ENCODE peak calls at places on chromosomes 16 and 17, in six cellular contexts. One of them, this sample, is unnamed.

GRCh38 chr17:81066072-81066471 is 31.1 kb downstream of the BAIAP2 start:
- DNase-seq in right lobe of liver: peak
- DNase-seq in AG04449: no peak
- DNase-seq in activated CD8-positive, alpha-beta T cell treated with anti-CD3 and anti-CD28 coated beads for 36 hours: no peak
- DNase-seq in pancreas: no peak
- DNase-seq in ovary: no peak
- DNase-seq in this sample: no peak

GRCh38 chr17:70945386-70945785 is 776.1 kb downstream of the KCNJ2 start:
- DNase-seq in right lobe of liver: no peak
- DNase-seq in AG04449: no peak
- DNase-seq in activated CD8-positive, alpha-beta T cell treated with anti-CD3 and anti-CD28 coated beads for 36 hours: no peak
- DNase-seq in pancreas: no peak
- DNase-seq in ovary: no peak
- DNase-seq in this sample: no peak

GRCh38 chr16:63789603-63790002 is 1332.3 kb downstream of the CDH11 start:
- DNase-seq in right lobe of liver: no peak
- DNase-seq in AG04449: no peak
- DNase-seq in activated CD8-positive, alpha-beta T cell treated with anti-CD3 and anti-CD28 coated beads for 36 hours: peak
- DNase-seq in pancreas: no peak
- DNase-seq in ovary: no peak
- DNase-seq in this sample: no peak

GRCh38 chr17:80910043-80910442 is 81.6 kb upstream of the CHMP6 start:
- DNase-seq in right lobe of liver: peak
- DNase-seq in AG04449: no peak
- DNase-seq in activated CD8-positive, alpha-beta T cell treated with anti-CD3 and anti-CD28 coated beads for 36 hours: no peak
- DNase-seq in pancreas: no peak
- DNase-seq in ovary: no peak
- DNase-seq in this sample: peak

GRCh38 chr16:56513972-56514371 is 5.9 kb downstream of the BBS2 start:
- DNase-seq in right lobe of liver: no peak
- DNase-seq in AG04449: peak
- DNase-seq in activated CD8-positive, alpha-beta T cell treated with anti-CD3 and anti-CD28 coated beads for 36 hours: peak
- DNase-seq in pancreas: peak
- DNase-seq in ovary: no peak
- DNase-seq in this sample: no peak

GRCh38 chr16:10514369-10515055 is 65.9 kb downstream of the EMP2 start:
- DNase-seq in right lobe of liver: no peak
- DNase-seq in AG04449: peak
- DNase-seq in activated CD8-positive, alpha-beta T cell treated with anti-CD3 and anti-CD28 coated beads for 36 hours: peak
- DNase-seq in pancreas: peak
- DNase-seq in ovary: peak
- DNase-seq in this sample: no peak

GRCh38 chr16:78264642-78265041 is 165.2 kb downstream of the WWOX start:
- DNase-seq in right lobe of liver: no peak
- DNase-seq in AG04449: no peak
- DNase-seq in activated CD8-positive, alpha-beta T cell treated with anti-CD3 and anti-CD28 coated beads for 36 hours: no peak
- DNase-seq in pancreas: no peak
- DNase-seq in ovary: no peak
- DNase-seq in this sample: no peak

GRCh38 chr16:84933774-84934571 is 77.4 kb downstream of the ZDHHC7 start:
- DNase-seq in right lobe of liver: peak
- DNase-seq in AG04449: no peak
- DNase-seq in activated CD8-positive, alpha-beta T cell treated with anti-CD3 and anti-CD28 coated beads for 36 hours: no peak
- DNase-seq in pancreas: peak
- DNase-seq in ovary: peak
- DNase-seq in this sample: peak

GRCh38 chr16:29972992-29973383 is 680 bp upstream of the TAOK2 start:
- DNase-seq in right lobe of liver: no peak
- DNase-seq in AG04449: no peak
- DNase-seq in activated CD8-positive, alpha-beta T cell treated with anti-CD3 and anti-CD28 coated beads for 36 hours: no peak
- DNase-seq in pancreas: no peak
- DNase-seq in ovary: no peak
- DNase-seq in this sample: no peak

GRCh38 chr17:39156491-39156890 is 5.1 kb upstream of the PLXDC1 start:
- DNase-seq in right lobe of liver: no peak
- DNase-seq in AG04449: no peak
- DNase-seq in activated CD8-positive, alpha-beta T cell treated with anti-CD3 and anti-CD28 coated beads for 36 hours: no peak
- DNase-seq in pancreas: no peak
- DNase-seq in ovary: no peak
- DNase-seq in this sample: no peak

GRCh38 chr16:57764341-57765159 is 29.0 kb downstream of the KATNB1 start:
- DNase-seq in right lobe of liver: no peak
- DNase-seq in AG04449: peak
- DNase-seq in activated CD8-positive, alpha-beta T cell treated with anti-CD3 and anti-CD28 coated beads for 36 hours: peak
- DNase-seq in pancreas: no peak
- DNase-seq in ovary: no peak
- DNase-seq in this sample: peak

GRCh38 chr17:9146064-9146463 is 124.8 kb downstream of the NTN1 start:
- DNase-seq in right lobe of liver: no peak
- DNase-seq in AG04449: no peak
- DNase-seq in activated CD8-positive, alpha-beta T cell treated with anti-CD3 and anti-CD28 coated beads for 36 hours: no peak
- DNase-seq in pancreas: no peak
- DNase-seq in ovary: no peak
- DNase-seq in this sample: no peak

GRCh38 chr16:68768170-68768569 is 31.1 kb downstream of the CDH1 start:
- DNase-seq in right lobe of liver: no peak
- DNase-seq in AG04449: no peak
- DNase-seq in activated CD8-positive, alpha-beta T cell treated with anti-CD3 and anti-CD28 coated beads for 36 hours: no peak
- DNase-seq in pancreas: no peak
- DNase-seq in ovary: no peak
- DNase-seq in this sample: no peak

GRCh38 chr17:17204041-17204591 is 2.0 kb downstream of the PLD6 start:
- DNase-seq in right lobe of liver: no peak
- DNase-seq in AG04449: no peak
- DNase-seq in activated CD8-positive, alpha-beta T cell treated with anti-CD3 and anti-CD28 coated beads for 36 hours: no peak
- DNase-seq in pancreas: peak
- DNase-seq in ovary: no peak
- DNase-seq in this sample: no peak

GRCh38 chr17:82528484-82529265 is 9.1 kb downstream of the FOXK2 start:
- DNase-seq in right lobe of liver: peak
- DNase-seq in AG04449: no peak
- DNase-seq in activated CD8-positive, alpha-beta T cell treated with anti-CD3 and anti-CD28 coated beads for 36 hours: peak
- DNase-seq in pancreas: peak
- DNase-seq in ovary: no peak
- DNase-seq in this sample: peak

GRCh38 chr16:56281256-56281805 is 90.0 kb downstream of the GNAO1 start:
- DNase-seq in right lobe of liver: no peak
- DNase-seq in AG04449: no peak
- DNase-seq in activated CD8-positive, alpha-beta T cell treated with anti-CD3 and anti-CD28 coated beads for 36 hours: peak
- DNase-seq in pancreas: no peak
- DNase-seq in ovary: no peak
- DNase-seq in this sample: no peak

GRCh38 chr17:73785466-73785865 is 141.2 kb upstream of the SDK2 start:
- DNase-seq in right lobe of liver: no peak
- DNase-seq in AG04449: no peak
- DNase-seq in activated CD8-positive, alpha-beta T cell treated with anti-CD3 and anti-CD28 coated beads for 36 hours: no peak
- DNase-seq in pancreas: no peak
- DNase-seq in ovary: no peak
- DNase-seq in this sample: no peak

GRCh38 chr16:49437344-49437743 is 63.7 kb downstream of the C16orf78 start:
- DNase-seq in right lobe of liver: no peak
- DNase-seq in AG04449: no peak
- DNase-seq in activated CD8-positive, alpha-beta T cell treated with anti-CD3 and anti-CD28 coated beads for 36 hours: no peak
- DNase-seq in pancreas: no peak
- DNase-seq in ovary: no peak
- DNase-seq in this sample: no peak

GRCh38 chr16:57661510-57661909 is 6.6 kb upstream of the ADGRG3 start:
- DNase-seq in right lobe of liver: no peak
- DNase-seq in AG04449: no peak
- DNase-seq in activated CD8-positive, alpha-beta T cell treated with anti-CD3 and anti-CD28 coated beads for 36 hours: no peak
- DNase-seq in pancreas: no peak
- DNase-seq in ovary: no peak
- DNase-seq in this sample: no peak

GRCh38 chr16:57991551-57992059 is 8.9 kb downstream of the ZNF319 start:
- DNase-seq in right lobe of liver: peak
- DNase-seq in AG04449: no peak
- DNase-seq in activated CD8-positive, alpha-beta T cell treated with anti-CD3 and anti-CD28 coated beads for 36 hours: no peak
- DNase-seq in pancreas: no peak
- DNase-seq in ovary: no peak
- DNase-seq in this sample: no peak

GRCh38 chr16:16185095-16185494 is 38.2 kb downstream of the ABCC6 start:
- DNase-seq in right lobe of liver: no peak
- DNase-seq in AG04449: no peak
- DNase-seq in activated CD8-positive, alpha-beta T cell treated with anti-CD3 and anti-CD28 coated beads for 36 hours: no peak
- DNase-seq in pancreas: no peak
- DNase-seq in ovary: no peak
- DNase-seq in this sample: no peak

GRCh38 chr16:14658063-14658462 is 25.3 kb downstream of the BFAR start:
- DNase-seq in right lobe of liver: no peak
- DNase-seq in AG04449: no peak
- DNase-seq in activated CD8-positive, alpha-beta T cell treated with anti-CD3 and anti-CD28 coated beads for 36 hours: peak
- DNase-seq in pancreas: no peak
- DNase-seq in ovary: no peak
- DNase-seq in this sample: no peak

GRCh38 chr16:69904495-69905170 is 46.5 kb upstream of the CLEC18A start:
- DNase-seq in right lobe of liver: no peak
- DNase-seq in AG04449: no peak
- DNase-seq in activated CD8-positive, alpha-beta T cell treated with anti-CD3 and anti-CD28 coated beads for 36 hours: no peak
- DNase-seq in pancreas: no peak
- DNase-seq in ovary: no peak
- DNase-seq in this sample: no peak

GRCh38 chr16:67917852-67918236 is 13.8 kb downstream of the CTRL start:
- DNase-seq in right lobe of liver: no peak
- DNase-seq in AG04449: peak
- DNase-seq in activated CD8-positive, alpha-beta T cell treated with anti-CD3 and anti-CD28 coated beads for 36 hours: peak
- DNase-seq in pancreas: no peak
- DNase-seq in ovary: no peak
- DNase-seq in this sample: no peak

GRCh38 chr16:81376880-81377279 is 62.1 kb downstream of the GAN start:
- DNase-seq in right lobe of liver: no peak
- DNase-seq in AG04449: no peak
- DNase-seq in activated CD8-positive, alpha-beta T cell treated with anti-CD3 and anti-CD28 coated beads for 36 hours: peak
- DNase-seq in pancreas: no peak
- DNase-seq in ovary: no peak
- DNase-seq in this sample: no peak

GRCh38 chr16:75486666-75487313 is 8.5 kb downstream of the CHST6 start:
- DNase-seq in right lobe of liver: no peak
- DNase-seq in AG04449: no peak
- DNase-seq in activated CD8-positive, alpha-beta T cell treated with anti-CD3 and anti-CD28 coated beads for 36 hours: no peak
- DNase-seq in pancreas: no peak
- DNase-seq in ovary: no peak
- DNase-seq in this sample: no peak

GRCh38 chr17:70629902-70630301 is 460.6 kb downstream of the KCNJ2 start:
- DNase-seq in right lobe of liver: no peak
- DNase-seq in AG04449: no peak
- DNase-seq in activated CD8-positive, alpha-beta T cell treated with anti-CD3 and anti-CD28 coated beads for 36 hours: peak
- DNase-seq in pancreas: no peak
- DNase-seq in ovary: no peak
- DNase-seq in this sample: no peak

GRCh38 chr16:65697061-65697460 is 575.2 kb upstream of the CDH11 start:
- DNase-seq in right lobe of liver: no peak
- DNase-seq in AG04449: no peak
- DNase-seq in activated CD8-positive, alpha-beta T cell treated with anti-CD3 and anti-CD28 coated beads for 36 hours: no peak
- DNase-seq in pancreas: no peak
- DNase-seq in ovary: no peak
- DNase-seq in this sample: no peak

GRCh38 chr17:74746922-74747321 is 1.5 kb upstream of the NHERF1 start:
- DNase-seq in right lobe of liver: peak
- DNase-seq in AG04449: no peak
- DNase-seq in activated CD8-positive, alpha-beta T cell treated with anti-CD3 and anti-CD28 coated beads for 36 hours: no peak
- DNase-seq in pancreas: no peak
- DNase-seq in ovary: no peak
- DNase-seq in this sample: no peak

DNA sequence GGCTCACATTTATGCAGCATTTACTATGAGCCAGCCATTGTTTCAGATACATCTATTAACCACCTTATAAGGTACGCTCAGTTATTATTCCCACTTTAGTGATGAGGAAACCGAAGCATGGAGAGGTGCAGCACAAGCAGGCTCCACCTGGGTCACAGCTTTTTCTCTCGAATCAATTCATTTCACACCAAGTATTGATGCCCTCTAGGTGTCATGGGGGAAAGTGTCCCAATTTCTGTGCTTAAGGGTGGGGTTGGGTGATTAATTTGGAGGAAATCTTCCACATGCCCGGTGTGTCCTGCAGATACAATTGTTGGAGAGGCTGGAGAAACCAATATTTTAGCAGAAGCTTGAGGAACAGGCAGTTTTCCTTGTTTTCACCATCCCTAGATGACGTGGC is 62.7 kb upstream of the DNAJA2 start:
- DNase-seq in right lobe of liver: no peak
- DNase-seq in AG04449: no peak
- DNase-seq in activated CD8-positive, alpha-beta T cell treated with anti-CD3 and anti-CD28 coated beads for 36 hours: no peak
- DNase-seq in pancreas: no peak
- DNase-seq in ovary: no peak
- DNase-seq in this sample: no peak
- TF ChIP-seq CTCF in right lobe of liver: no peak
- TF ChIP-seq CTCF in AG04449: no peak
- TF ChIP-seq CTCF in activated CD8-positive, alpha-beta T cell treated with anti-CD3 and anti-CD28 coated beads for 36 hours: no peak
- TF ChIP-seq CTCF in pancreas: no peak
- TF ChIP-seq CTCF in ovary: no peak
- TF ChIP-seq CTCF in this sample: no peak

GRCh38 chr16:83928341-83929055 is 24.5 kb upstream of the OSGIN1 start:
- DNase-seq in right lobe of liver: no peak
- DNase-seq in AG04449: peak
- DNase-seq in activated CD8-positive, alpha-beta T cell treated with anti-CD3 and anti-CD28 coated beads for 36 hours: no peak
- DNase-seq in pancreas: no peak
- DNase-seq in ovary: no peak
- DNase-seq in this sample: peak
- TF ChIP-seq CTCF in right lobe of liver: no peak
- TF ChIP-seq CTCF in AG04449: no peak
- TF ChIP-seq CTCF in activated CD8-positive, alpha-beta T cell treated with anti-CD3 and anti-CD28 coated beads for 36 hours: no peak
- TF ChIP-seq CTCF in pancreas: no peak
- TF ChIP-seq CTCF in ovary: no peak
- TF ChIP-seq CTCF in this sample: no peak

GRCh38 chr17:19237389-19238166 is 412 bp downstream of the EPN2 start:
- DNase-seq in right lobe of liver: peak
- DNase-seq in AG04449: no peak
- DNase-seq in activated CD8-positive, alpha-beta T cell treated with anti-CD3 and anti-CD28 coated beads for 36 hours: peak
- DNase-seq in pancreas: peak
- DNase-seq in ovary: peak
- DNase-seq in this sample: peak
- TF ChIP-seq CTCF in right lobe of liver: peak
- TF ChIP-seq CTCF in AG04449: no peak
- TF ChIP-seq CTCF in activated CD8-positive, alpha-beta T cell treated with anti-CD3 and anti-CD28 coated beads for 36 hours: no peak
- TF ChIP-seq CTCF in pancreas: peak
- TF ChIP-seq CTCF in ovary: no peak
- TF ChIP-seq CTCF in this sample: no peak

GRCh38 chr16:658679-659571 is 9.0 kb upstream of the RHOT2 start:
- DNase-seq in right lobe of liver: no peak
- DNase-seq in AG04449: no peak
- DNase-seq in activated CD8-positive, alpha-beta T cell treated with anti-CD3 and anti-CD28 coated beads for 36 hours: no peak
- DNase-seq in pancreas: no peak
- DNase-seq in ovary: no peak
- DNase-seq in this sample: no peak
- TF ChIP-seq CTCF in right lobe of liver: no peak
- TF ChIP-seq CTCF in AG04449: no peak
- TF ChIP-seq CTCF in activated CD8-positive, alpha-beta T cell treated with anti-CD3 and anti-CD28 coated beads for 36 hours: no peak
- TF ChIP-seq CTCF in pancreas: no peak
- TF ChIP-seq CTCF in ovary: no peak
- TF ChIP-seq CTCF in this sample: no peak